ENCODE peak calls at places on chromosomes 12 and 14, in five cellular contexts. F is left ventricle myocardium inferior, T is tibial nerve, X is psoas muscle, A is cardiac muscle cell. M is an unnamed sample. For H3K4me1, the result is how much of the 10 kb centered on the place peaks cover.

GRCh38 chr12:56900583-56900982 is 33.6 kb downstream of the SDR9C7 start:
- DNase-seq in F (no peak), X (no peak), A (no peak), T (no peak), M (no peak)

GRCh38 chr12:64252708-64253107 is 30.6 kb upstream of the KICS2 start:
- DNase-seq in T (peak), F (no peak), A (no peak), X (no peak), M (no peak)

GRCh38 chr12:42564540-42564939 is 25.0 kb downstream of the PRICKLE1 start:
- DNase-seq in A (no peak), T (no peak), X (no peak), F (no peak), M (no peak)

GRCh38 chr12:62631531-62632520 is 165.2 kb downstream of the MON2 start:
- DNase-seq in F (peak), X (peak), T (peak), A (peak), M (peak)

GRCh38 chr12:92363295-92364146 is 217.9 kb upstream of the BTG1 start:
- DNase-seq in A (peak), X (no peak), T (peak), F (peak), M (peak)

GRCh38 chr14:62957562-62957961 is 87.7 kb downstream of the KCNH5 start:
- DNase-seq in F (no peak), A (no peak), T (no peak), X (no peak), M (no peak)

GRCh38 chr12:22101749-22102243 is 55.8 kb downstream of the CMAS start:
- DNase-seq in A (no peak), X (peak), T (peak), F (no peak), M (no peak)

GRCh38 chr14:89240414-89240813 is 176.6 kb downstream of the FOXN3 start:
- DNase-seq in A (no peak), F (no peak), T (no peak), X (no peak), M (no peak)

GRCh38 chr14:68638817-68639517 is 153.9 kb downstream of the ZFP36L1 start:
- DNase-seq in T (no peak), X (no peak), A (no peak), F (no peak), M (peak)

DNA sequence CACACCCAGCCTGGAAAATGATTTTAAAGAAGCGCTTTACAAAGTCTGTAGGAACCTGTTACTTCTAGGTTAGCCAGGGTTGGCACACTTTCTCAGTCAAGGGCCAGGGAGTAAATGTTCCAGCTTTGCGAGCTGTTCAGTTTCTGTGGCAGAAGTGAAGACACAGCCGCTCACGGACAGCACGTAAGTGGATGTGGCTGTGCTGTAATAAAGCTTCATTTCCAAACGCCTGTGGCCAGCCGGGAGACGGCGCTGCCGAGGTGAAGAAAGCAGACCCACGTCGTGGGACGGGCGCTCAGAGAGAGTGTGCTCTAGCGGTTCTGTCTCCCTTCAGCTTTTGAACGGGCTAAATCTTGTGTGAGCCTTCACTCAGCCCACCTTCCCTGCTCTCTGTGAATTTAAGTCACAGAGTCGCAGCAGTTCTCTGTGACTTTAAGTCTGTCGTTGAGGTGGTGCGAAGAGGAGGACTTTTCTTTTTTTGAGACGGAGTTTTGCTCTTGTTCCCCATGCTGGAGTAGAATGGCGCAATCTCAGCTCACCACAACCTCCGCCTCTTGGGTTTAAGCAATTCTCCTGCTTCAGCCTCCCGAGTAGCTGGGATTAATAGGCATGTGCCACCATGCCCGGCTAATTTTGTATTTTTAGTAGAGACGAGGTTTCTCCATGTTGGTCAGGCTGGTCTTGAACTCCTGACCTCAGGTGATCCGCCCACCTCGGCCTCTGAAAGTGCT is 35.6 kb downstream of the EP400 start:
- DNase-seq in F (peak), A (no peak), T (no peak), X (no peak), M (no peak)
- H3K4me3 ChIP-seq in F (no peak), A (no peak), T (no peak), X (no peak), M (no peak)

GRCh38 chr14:85532570-85532969 is 2.6 kb downstream of the FLRT2 start:
- DNase-seq in X (no peak), A (no peak), F (no peak), T (no peak), M (no peak)
- H3K4me1 ChIP-seq in X (under half), A (under half), F (half or more), T (under half), M (under half)

GRCh38 chr14:106586098-106586704 is 1059.8 kb downstream of the TMEM121 start:
- DNase-seq in F (no peak), T (peak), A (no peak), X (no peak), M (peak)

DNA sequence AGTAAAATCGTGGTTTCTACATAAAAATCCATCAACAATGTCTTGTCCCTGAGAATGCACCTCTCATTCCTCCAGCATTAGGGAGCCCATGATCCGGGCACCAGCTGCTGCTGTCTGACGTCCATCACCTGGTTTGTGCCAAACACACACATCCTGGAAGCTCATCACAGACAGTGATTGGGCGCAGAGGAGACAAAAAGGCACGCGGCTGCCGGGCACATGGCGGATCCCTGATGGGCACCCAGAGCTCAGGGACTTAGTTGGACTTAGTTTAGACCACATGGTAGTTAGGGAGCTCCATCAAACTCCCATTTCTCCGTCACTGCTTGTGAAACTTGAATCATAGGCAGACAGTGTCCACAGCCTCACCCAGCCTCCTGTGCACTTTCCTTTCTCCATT is 1059.3 kb downstream of the TMEM121 start:
- DNase-seq in F (no peak), X (no peak), T (no peak), A (no peak), M (no peak)
- TF ChIP-seq CTCF in F (no peak), X (no peak), T (no peak), A (no peak), M (no peak)

GRCh38 chr14:77002335-77002734 is 26.2 kb downstream of the IRF2BPL start:
- DNase-seq in F (no peak), T (no peak), A (no peak), X (no peak), M (no peak)

GRCh38 chr14:77002889-77003288 is 25.6 kb downstream of the IRF2BPL start:
- DNase-seq in X (no peak), T (no peak), F (no peak), A (no peak), M (no peak)

GRCh38 chr14:76998777-76999366 is 29.6 kb downstream of the IRF2BPL start:
- DNase-seq in T (no peak), F (no peak), X (no peak), A (no peak), M (no peak)

GRCh38 chr14:76997257-76997970 is 31.1 kb downstream of the IRF2BPL start:
- DNase-seq in T (no peak), F (no peak), A (no peak), X (no peak), M (no peak)

GRCh38 chr14:77000340-77001235 is 27.9 kb downstream of the IRF2BPL start:
- DNase-seq in X (peak), F (peak), A (peak), T (no peak), M (no peak)
- H3K4me3 ChIP-seq in X (peak), F (peak), A (no peak), T (peak), M (no peak)

GRCh38 chr12:77845831-77846230 is 15.1 kb downstream of the NAV3 start:
- DNase-seq in F (no peak), A (no peak), T (no peak), X (no peak), M (no peak)
- H3K4me1 ChIP-seq in F (under half), A (under half), T (under half), X (under half), M (under half)

GRCh38 chr14:75972729-75973480 is 8.9 kb downstream of the TGFB3 start:
- DNase-seq in F (no peak), X (peak), A (peak), T (no peak), M (no peak)

GRCh38 chr14:75969891-75970290 is 11.9 kb downstream of the TGFB3 start:
- DNase-seq in A (no peak), X (no peak), T (no peak), F (no peak), M (no peak)

GRCh38 chr14:75971509-75971908 is 10.3 kb downstream of the TGFB3 start:
- DNase-seq in A (no peak), T (no peak), F (no peak), X (no peak), M (no peak)

GRCh38 chr14:75969126-75969525 is 12.7 kb downstream of the TGFB3 start:
- DNase-seq in F (no peak), X (no peak), A (no peak), T (no peak), M (no peak)

DNA sequence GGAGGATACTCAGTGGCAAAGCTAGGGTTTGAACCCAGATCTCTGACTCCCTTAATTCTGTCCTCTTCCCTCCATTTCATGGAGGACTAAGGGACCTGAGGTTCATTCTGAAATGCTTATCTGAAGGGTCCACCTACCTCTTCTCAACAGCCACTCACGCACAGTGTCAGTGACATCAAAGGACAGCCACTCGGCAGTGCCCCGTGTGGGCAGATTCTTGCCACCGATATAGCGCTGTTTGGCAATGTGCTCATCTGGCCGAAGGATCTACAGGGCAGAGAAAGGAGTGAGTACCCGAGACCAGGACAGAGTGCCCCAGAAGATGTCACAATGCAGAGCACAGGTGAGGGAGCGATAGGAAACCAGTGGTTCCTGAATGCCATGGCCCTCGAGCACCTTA is 10.8 kb downstream of the TGFB3 start:
- DNase-seq in X (no peak), A (no peak), F (no peak), T (no peak), M (no peak)
- TF ChIP-seq CTCF in X (no peak), A (no peak), F (no peak), T (no peak), M (no peak)

GRCh38 chr12:2385529-2385928 is 332.7 kb downstream of the CACNA1C start:
- DNase-seq in A (no peak), X (no peak), F (no peak), T (no peak), M (no peak)

GRCh38 chr12:2383276-2384028 is 330.7 kb downstream of the CACNA1C start:
- DNase-seq in X (no peak), F (no peak), T (no peak), A (no peak), M (no peak)

GRCh38 chr12:2384029-2384386 is 331.2 kb downstream of the CACNA1C start:
- DNase-seq in T (peak), A (no peak), F (no peak), X (no peak), M (no peak)

GRCh38 chr12:2386566-2386965 is 333.8 kb downstream of the CACNA1C start:
- DNase-seq in T (no peak), A (no peak), F (no peak), X (no peak), M (no peak)

GRCh38 chr12:2384533-2385328 is 331.9 kb downstream of the CACNA1C start:
- DNase-seq in X (no peak), A (no peak), F (no peak), T (peak), M (no peak)
- H3K4me3 ChIP-seq in X (no peak), A (no peak), F (peak), T (no peak), M (no peak)